ENCODE peak calls at places on chromosomes 6 and 20, in seven cellular contexts. R is H9, G is IMR-90, D is mesenchymal stem cell, X is mesendoderm, Y is H1, Q is trophoblast cell. C is an unnamed sample.

GRCh38 chr6:72620866-72621242 is 1.0 kb upstream of the KCNQ5 start:
- DNase-seq in R (peak; percentile 31), G (no peak), D (peak; percentile 7), X (peak; percentile 6), Y (peak; percentile 56), Q (no peak), C (no peak)

GRCh38 chr20:11432407-11432806 is 485.3 kb upstream of the BTBD3 start:
- DNase-seq in R (no peak), G (peak; percentile 95), D (peak; percentile 46), X (no peak), Y (no peak), Q (no peak), C (no peak)

GRCh38 chr6:132142768-132143167 is 191.6 kb upstream of the CCN2 start:
- DNase-seq in R (no peak), G (peak; percentile 25), D (no peak), X (no peak), Y (no peak), Q (no peak), C (no peak)

GRCh38 chr6:76403058-76403457 is 330.6 kb upstream of the IMPG1 start:
- DNase-seq in R (no peak), G (no peak), D (no peak), X (no peak), Y (no peak), Q (no peak), C (no peak)

GRCh38 chr6:155050311-155050710 is 55.2 kb downstream of the TIAM2 start:
- DNase-seq in R (no peak), G (peak; percentile 47), D (peak; percentile 18), X (no peak), Y (peak; percentile 4), Q (no peak), C (no peak)

GRCh38 chr6:101961357-101961756 is 567.8 kb downstream of the GRIK2 start:
- DNase-seq in R (no peak), G (no peak), D (no peak), X (peak; percentile 2), Y (no peak), Q (no peak), C (no peak)

GRCh38 chr6:33144373-33144772 is 47.9 kb downstream of the COL11A2 start:
- DNase-seq in R (no peak), G (no peak), D (peak; percentile 18), X (no peak), Y (no peak), Q (no peak), C (no peak)

GRCh38 chr6:38997128-38997761 is 51.3 kb upstream of the GLP1R start:
- DNase-seq in R (peak; percentile 70), G (peak; percentile 12), D (peak; percentile 11), X (peak; percentile 81), Y (peak; percentile 82), Q (no peak), C (peak; percentile 39)

GRCh38 chr6:16602035-16602434 is 159.2 kb downstream of the ATXN1 start:
- DNase-seq in R (no peak), G (no peak), D (no peak), X (no peak), Y (no peak), Q (no peak), C (no peak)

GRCh38 chr6:109793793-109794192 is 102.7 kb downstream of the FIG4 start:
- DNase-seq in R (no peak), G (peak; percentile 98), D (peak; percentile 96), X (no peak), Y (no peak), Q (peak; percentile 57), C (no peak)

GRCh38 chr6:28161410-28162079 is 19.9 kb downstream of the ZKSCAN8 start:
- DNase-seq in R (peak; percentile 93), G (peak; percentile 68), D (peak; percentile 51), X (peak; percentile 91), Y (peak; percentile 97), Q (peak; percentile 78), C (peak; percentile 39)

GRCh38 chr6:20817806-20818320 is 283.6 kb downstream of the CDKAL1 start:
- DNase-seq in R (no peak), G (peak; percentile 22), D (no peak), X (no peak), Y (no peak), Q (no peak), C (no peak)

GRCh38 chr20:46350201-46350985 is 42.1 kb upstream of the CDH22 start:
- DNase-seq in R (peak; percentile 70), G (peak; percentile 93), D (peak; percentile 96), X (peak; percentile 92), Y (no peak), Q (no peak), C (peak; percentile 38)

GRCh38 chr6:119541132-119541905 is 191.8 kb upstream of the MAN1A1 start:
- DNase-seq in R (no peak), G (peak; percentile 100), D (peak; percentile 99), X (no peak), Y (no peak), Q (no peak), C (no peak)

GRCh38 chr6:69164564-69165252 is 529.6 kb downstream of the ADGRB3 start:
- DNase-seq in R (peak; percentile 41), G (no peak), D (no peak), X (peak; percentile 78), Y (no peak), Q (no peak), C (peak; percentile 8)

GRCh38 chr6:44255848-44256247 is 1.5 kb downstream of the SLC35B2 start:
- DNase-seq in R (no peak), G (no peak), D (no peak), X (no peak), Y (no peak), Q (no peak), C (no peak)

GRCh38 chr20:42082611-42083010 is 464.4 kb upstream of the CHD6 start:
- DNase-seq in R (no peak), G (peak; percentile 0), D (no peak), X (no peak), Y (no peak), Q (no peak), C (no peak)

GRCh38 chr6:41228616-41229015 is 467 bp downstream of the TREML4 start:
- DNase-seq in R (peak; percentile 67), G (no peak), D (peak; percentile 7), X (peak; percentile 57), Y (peak; percentile 53), Q (peak; percentile 18), C (no peak)
- H2BK5ac ChIP-seq in R (no peak overlapping the region), G (no peak overlapping the region), D (no peak overlapping the region), X (no peak overlapping the region), Y (no peak overlapping the region), Q (no peak overlapping the region), C (no peak overlapping the region)

DNA sequence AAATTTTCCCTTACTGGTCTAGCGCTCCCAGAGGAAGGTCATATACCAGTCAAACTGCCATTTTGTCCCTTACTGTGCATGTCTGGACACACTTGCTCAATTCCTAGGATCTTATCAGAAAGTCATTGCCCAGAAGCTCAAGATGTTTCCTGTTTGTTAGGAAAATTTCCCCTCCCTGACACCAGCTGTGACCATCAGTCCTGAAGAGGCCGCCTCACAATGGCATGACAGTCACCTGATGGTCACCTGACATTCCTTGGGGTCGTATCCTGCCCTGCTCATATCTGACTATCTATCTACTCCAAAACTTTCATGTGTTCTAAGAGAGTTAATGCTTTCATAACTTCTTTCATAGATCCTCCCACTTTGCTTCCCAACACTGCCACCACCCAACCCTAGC is 219.9 kb downstream of the OTOR start:
- DNase-seq in R (no peak), G (no peak), D (no peak), X (no peak), Y (no peak), Q (peak; percentile 24), C (no peak)
- H2BK5ac ChIP-seq in R (no peak overlapping the region), G (no peak overlapping the region), D (no peak overlapping the region), X (no peak overlapping the region), Y (no peak overlapping the region), Q (no peak overlapping the region), C (no peak overlapping the region)

GRCh38 chr6:129240492-129240853 is 357.5 kb downstream of the LAMA2 start:
- DNase-seq in R (no peak), G (no peak), D (no peak), X (no peak), Y (no peak), Q (no peak), C (no peak)
- H2BK5ac ChIP-seq in R (no peak overlapping the region), G (no peak overlapping the region), D (no peak overlapping the region), X (no peak overlapping the region), Y (no peak overlapping the region), Q (no peak overlapping the region), C (no peak overlapping the region)

GRCh38 chr6:11354019-11354418 is 121.6 kb upstream of the NEDD9 start:
- DNase-seq in R (no peak), G (peak; percentile 58), D (peak; percentile 78), X (no peak), Y (no peak), Q (no peak), C (no peak)

GRCh38 chr6:11362481-11363018 is 130.1 kb upstream of the NEDD9 start:
- DNase-seq in R (no peak), G (no peak), D (no peak), X (no peak), Y (no peak), Q (no peak), C (no peak)

GRCh38 chr6:11356404-11357155 is 124.1 kb upstream of the NEDD9 start:
- DNase-seq in R (no peak), G (no peak), D (no peak), X (no peak), Y (no peak), Q (no peak), C (no peak)

GRCh38 chr6:11358904-11359840 is 126.7 kb upstream of the NEDD9 start:
- DNase-seq in R (no peak), G (no peak), D (peak; percentile 53), X (no peak), Y (no peak), Q (peak; percentile 32), C (no peak)

GRCh38 chr6:11357285-11357684 is 124.8 kb upstream of the NEDD9 start:
- DNase-seq in R (no peak), G (no peak), D (no peak), X (no peak), Y (no peak), Q (no peak), C (no peak)
- H2BK5ac ChIP-seq in R (no peak overlapping the region), G (no peak overlapping the region), D (no peak overlapping the region), X (no peak overlapping the region), Y (no peak overlapping the region), Q (no peak overlapping the region), C (no peak overlapping the region)

DNA sequence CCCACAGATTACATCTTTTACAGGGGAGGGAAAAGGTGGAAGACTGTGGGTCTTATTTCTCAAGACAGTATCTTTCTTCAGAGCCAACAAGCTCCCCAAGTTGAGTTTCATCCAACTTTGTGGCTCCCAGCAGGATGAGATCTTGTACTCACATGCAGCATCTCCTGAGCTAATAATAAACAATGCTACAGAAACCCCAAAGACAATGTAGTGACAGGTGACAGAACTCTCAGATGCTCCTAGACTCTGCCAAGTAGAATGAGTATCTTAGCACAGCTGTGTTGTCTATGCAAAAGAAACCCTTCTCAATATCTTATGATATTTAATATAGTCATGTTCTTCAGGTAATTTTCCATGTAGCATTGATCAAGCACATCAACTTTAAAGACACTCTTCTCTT is 90.0 kb downstream of the TBX18 start:
- DNase-seq in R (no peak), G (no peak), D (no peak), X (no peak), Y (no peak), Q (no peak), C (no peak)
- H2BK5ac ChIP-seq in R (no peak overlapping the region), G (no peak overlapping the region), D (no peak overlapping the region), X (no peak overlapping the region), Y (no peak overlapping the region), Q (no peak overlapping the region), C (no peak overlapping the region)

DNA sequence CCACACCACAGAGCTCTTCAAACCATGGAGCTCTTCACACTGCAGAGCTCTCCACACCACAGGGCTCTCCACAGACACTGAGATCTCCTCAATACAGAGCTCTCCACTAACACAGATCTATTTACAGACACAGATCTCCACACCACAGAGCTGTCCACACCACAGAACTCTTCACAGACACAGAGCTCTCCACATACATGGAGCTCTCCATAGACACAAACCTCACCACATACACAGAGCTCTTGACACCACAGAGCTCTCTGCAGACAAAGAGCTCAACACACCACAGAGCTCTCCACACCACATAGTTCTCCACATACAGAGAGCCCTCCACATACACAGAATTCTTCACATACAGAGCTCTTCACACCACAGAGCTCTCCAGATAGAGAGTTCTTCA is 53.0 kb downstream of the ERMARD start:
- DNase-seq in R (no peak), G (no peak), D (no peak), X (peak; percentile 63), Y (no peak), Q (no peak), C (no peak)
- H2BK5ac ChIP-seq in R (no peak overlapping the region), G (no peak overlapping the region), D (no peak overlapping the region), X (no peak overlapping the region), Y (no peak overlapping the region), Q (no peak overlapping the region), C (no peak overlapping the region)

C was measured in neuronal stem cell.